ENCODE peak calls at places on chromosomes 12 and 14, in six cellular contexts. W is T-cell; U is transverse colon; Z is endodermal cell; R is stimulated activated naive B cell treated with anti-CD40 and anti-IgM and Interleukin-4, amounts not matched to agents 10 μg/mL and 1 μg/mL and 100 μg/mL, for 72 hours; J is SJSA1. F is an unnamed sample.

GRCh38 chr14:50875359-50876090 is 3.7 kb downstream of the ABHD12B start:
- DNase-seq in W (peak), U (no peak), Z (peak), R (peak), J (no peak), F (no peak)

GRCh38 chr12:16344269-16344668 is 3.2 kb upstream of the MGST1 start:
- DNase-seq in W (no peak), U (no peak), Z (no peak), R (no peak), J (no peak), F (no peak)

GRCh38 chr14:96762650-96763049 is 34.5 kb upstream of the VRK1 start:
- DNase-seq in W (peak), U (no peak), Z (peak), R (peak), J (peak), F (no peak)

GRCh38 chr14:101562659-101563351 is 1.5 kb downstream of the DIO3 start:
- DNase-seq in W (no peak), U (no peak), Z (no peak), R (no peak), J (no peak), F (no peak)

GRCh38 chr14:47674546-47675238 is 713 bp downstream of the MDGA2 start:
- DNase-seq in W (no peak), U (no peak), Z (peak), R (no peak), J (no peak), F (no peak)

GRCh38 chr12:99372257-99372933 is 275.2 kb upstream of the GARIN6 start:
- DNase-seq in W (no peak), U (no peak), Z (no peak), R (no peak), J (no peak), F (no peak)

GRCh38 chr14:64693766-64694165 is 10.5 kb upstream of the PLEKHG3 start:
- DNase-seq in W (no peak), U (no peak), Z (peak), R (no peak), J (no peak), F (no peak)

GRCh38 chr14:53896773-53897172 is 59.9 kb downstream of the BMP4 start:
- DNase-seq in W (no peak), U (no peak), Z (no peak), R (no peak), J (no peak), F (no peak)

GRCh38 chr12:10065241-10065640 is 33.5 kb downstream of the CLEC1A start:
- DNase-seq in W (no peak), U (no peak), Z (no peak), R (no peak), J (no peak), F (no peak)

GRCh38 chr12:104573-105081 is 38.1 kb downstream of the IQSEC3 start:
- DNase-seq in W (peak), U (peak), Z (peak), R (no peak), J (no peak), F (no peak)

GRCh38 chr14:105855893-105856675 is 329.7 kb downstream of the TMEM121 start:
- DNase-seq in W (no peak), U (peak), Z (peak), R (no peak), J (no peak), F (no peak)

GRCh38 chr14:90820958-90821357 is 4.7 kb upstream of the TTC7B start:
- DNase-seq in W (peak), U (peak), Z (no peak), R (peak), J (no peak), F (no peak)

GRCh38 chr14:102645746-102646440 is 53.4 kb downstream of the RCOR1 start:
- DNase-seq in W (no peak), U (no peak), Z (no peak), R (no peak), J (no peak), F (no peak)

GRCh38 chr12:25979059-25979458 is 20.6 kb downstream of the RASSF8 start:
- DNase-seq in W (no peak), U (no peak), Z (no peak), R (no peak), J (no peak), F (no peak)

GRCh38 chr12:39620664-39621658 is 1.4 kb upstream of the ABCD2 start:
- DNase-seq in W (no peak), U (peak), Z (no peak), R (peak), J (peak), F (no peak)

GRCh38 chr12:76407710-76408109 is 59.5 kb upstream of the BBS10 start:
- DNase-seq in W (no peak), U (no peak), Z (no peak), R (no peak), J (no peak), F (no peak)

GRCh38 chr14:74937171-74937570 is 14.1 kb upstream of the RPS6KL1 start:
- DNase-seq in W (no peak), U (no peak), Z (no peak), R (no peak), J (no peak), F (no peak)

GRCh38 chr14:76227450-76228050 is 75.8 kb downstream of the GPATCH2L start:
- DNase-seq in W (no peak), U (no peak), Z (no peak), R (no peak), J (no peak), F (no peak)

GRCh38 chr14:25074112-25074511 is 24.2 kb upstream of the STXBP6 start:
- DNase-seq in W (no peak), U (no peak), Z (no peak), R (no peak), J (no peak), F (no peak)

GRCh38 chr14:64736271-64737131 is 32.3 kb downstream of the PLEKHG3 start:
- DNase-seq in W (no peak), U (peak), Z (peak), R (no peak), J (no peak), F (no peak)

GRCh38 chr12:6375269-6376078 is at the start of gene SCNN1A:
- DNase-seq in W (no peak), U (peak), Z (peak), R (no peak), J (no peak), F (no peak)

GRCh38 chr12:62604856-62605255 is 138.2 kb downstream of the MON2 start:
- DNase-seq in W (no peak), U (no peak), Z (no peak), R (no peak), J (peak), F (no peak)

GRCh38 chr12:108234155-108234554 is 105.0 kb downstream of the CMKLR1 start:
- DNase-seq in W (no peak), U (no peak), Z (no peak), R (no peak), J (no peak), F (no peak)

GRCh38 chr12:75722714-75723200 is 211.3 kb upstream of the KRR1 start:
- DNase-seq in W (peak), U (peak), Z (no peak), R (no peak), J (peak), F (no peak)

GRCh38 chr12:67077617-67078016 is 191.5 kb upstream of the CAND1 start:
- DNase-seq in W (no peak), U (no peak), Z (no peak), R (no peak), J (no peak), F (no peak)

GRCh38 chr12:125024949-125025563 is 31.6 kb downstream of the BRI3BP start:
- DNase-seq in W (no peak), U (no peak), Z (no peak), R (no peak), J (no peak), F (no peak)

GRCh38 chr12:54475542-54475941 is 2.1 kb upstream of the GTSF1 start:
- DNase-seq in W (no peak), U (no peak), Z (no peak), R (no peak), J (no peak), F (no peak)

GRCh38 chr12:50397122-50397650 is 777 bp upstream of the FAM186A start:
- DNase-seq in W (no peak), U (no peak), Z (peak), R (no peak), J (no peak), F (no peak)